ENCODE peak calls at places on chromosomes 6 and 20, in ten cellular contexts. V is choroid plexus epithelial cell; G is activated CD8-positive, alpha-beta T cell treated with anti-CD3 and anti-CD28 coated beads for 36 hours; Y is mammary epithelial cell; I is right atrium auricular region; E is CD4-positive, alpha-beta T cell; M is heart left ventricle; O is D721Med; Q is fibroblast of lung; A is ovary. R is an unnamed sample.
A peak's percentile ranks its signal among the peaks of the same experiment; 100 is the strongest.

GRCh38 chr20:47343007-47343472 is 13.5 kb downstream of the ZMYND8 start:
- DNase-seq in E (no peak), I (no peak), Q (peak; percentile 91), Y (no peak), G (no peak), A (no peak), O (no peak), M (no peak), V (peak; percentile 59), R (no peak)

GRCh38 chr20:45010399-45010828 is 44.1 kb downstream of the STK4 start:
- DNase-seq in Y (peak; percentile 90), E (no peak), G (no peak), V (peak; percentile 46), M (no peak), A (no peak), I (no peak), O (no peak), Q (peak; percentile 39), R (no peak)

GRCh38 chr20:61435823-61436220 is 183.8 kb downstream of the CDH4 start:
- DNase-seq in E (no peak), A (no peak), M (no peak), Y (no peak), O (no peak), V (no peak), I (no peak), Q (no peak), G (no peak), R (no peak)

GRCh38 chr20:560680-561079 is 17.1 kb upstream of the CSNK2A1 start:
- DNase-seq in E (no peak), Q (no peak), A (no peak), V (no peak), M (no peak), O (no peak), Y (no peak), I (no peak), G (no peak), R (no peak)

GRCh38 chr6:119647309-119647708 is 297.7 kb upstream of the MAN1A1 start:
- DNase-seq in I (no peak), Y (no peak), G (no peak), A (no peak), M (no peak), E (no peak), Q (no peak), V (peak; percentile 4), O (no peak), R (no peak)

GRCh38 chr6:3229566-3230274 is 2.3 kb upstream of the TUBB2B start:
- DNase-seq in E (no peak), O (no peak), G (peak; percentile 57), I (no peak), A (no peak), M (no peak), Y (no peak), Q (no peak), V (no peak), R (no peak)

GRCh38 chr6:106488494-106489369 is 128.2 kb downstream of the CRYBG1 start:
- DNase-seq in M (no peak), G (no peak), I (no peak), E (no peak), Q (no peak), V (no peak), O (no peak), Y (peak; percentile 50), A (no peak), R (no peak)

GRCh38 chr6:116278853-116279231 is 888 bp downstream of the TSPYL1 start:
- DNase-seq in O (no peak), E (peak; percentile 32), A (peak; percentile 86), G (peak; percentile 30), I (no peak), M (peak; percentile 79), V (no peak), Y (no peak), Q (peak; percentile 58), R (no peak)

GRCh38 chr6:28380381-28380780 is 19.2 kb downstream of the ZSCAN12 start:
- DNase-seq in A (no peak), E (no peak), Y (no peak), G (no peak), O (no peak), M (no peak), I (no peak), V (no peak), Q (no peak), R (no peak)

GRCh38 chr6:111788779-111789276 is 84.4 kb downstream of the FYN start:
- DNase-seq in V (no peak), A (no peak), Y (no peak), I (no peak), M (no peak), E (no peak), Q (no peak), G (no peak), O (no peak), R (no peak)

GRCh38 chr6:46347669-46348068 is 143.6 kb downstream of the RCAN2 start:
- DNase-seq in A (no peak), Q (no peak), O (no peak), M (no peak), G (no peak), E (no peak), I (no peak), Y (no peak), V (peak; percentile 15), R (no peak)

GRCh38 chr20:25318471-25319240 is 70.8 kb downstream of the PYGB start:
- DNase-seq in G (no peak), A (no peak), E (no peak), M (no peak), Y (no peak), I (no peak), V (no peak), Q (no peak), O (no peak), R (no peak)

GRCh38 chr6:100512203-100512862 is 47.6 kb upstream of the SIM1 start:
- DNase-seq in O (no peak), V (peak; percentile 76), G (no peak), M (no peak), I (no peak), E (no peak), Y (peak; percentile 20), A (no peak), Q (peak; percentile 9), R (no peak)

GRCh38 chr6:108116781-108117426 is 42.4 kb upstream of the OSTM1 start:
- DNase-seq in O (no peak), V (no peak), M (no peak), I (no peak), G (no peak), Y (no peak), A (no peak), Q (no peak), E (no peak), R (no peak)

GRCh38 chr6:117072134-117072533 is 193.2 kb upstream of the VGLL2 start:
- DNase-seq in M (peak; percentile 52), V (no peak), A (no peak), Y (peak; percentile 14), E (no peak), O (no peak), G (no peak), Q (no peak), I (no peak), R (peak; percentile 31)

GRCh38 chr6:43972179-43972914 is 154.9 kb downstream of the MRPL14 start:
- DNase-seq in Y (peak; percentile 47), O (no peak), M (no peak), G (no peak), Q (peak; percentile 62), I (no peak), V (no peak), A (no peak), E (no peak), R (no peak)

GRCh38 chr6:2244261-2245102 is 923 bp downstream of the GMDS start:
- DNase-seq in O (no peak), I (no peak), V (no peak), A (no peak), G (no peak), Y (peak; percentile 41), M (no peak), E (peak; percentile 9), Q (no peak), R (peak; percentile 37)

GRCh38 chr20:20548527-20549266 is 163.7 kb downstream of the RALGAPA2 start:
- DNase-seq in G (no peak), V (no peak), E (no peak), O (no peak), Q (no peak), I (no peak), M (no peak), A (no peak), Y (peak; percentile 93), R (peak; percentile 1)

GRCh38 chr20:7161690-7162089 is 394.2 kb downstream of the BMP2 start:
- DNase-seq in O (no peak), V (peak; percentile 67), E (no peak), I (no peak), A (no peak), Q (peak; percentile 24), G (peak; percentile 1), M (no peak), Y (peak; percentile 25), R (peak; percentile 13)
- TF ChIP-seq CTCF in O (peak; percentile 40), V (peak; percentile 72), E (no peak), I (peak; percentile 52), A (no peak), Q (no peak), G (no peak), M (peak; percentile 36), Y (peak; percentile 65), R (no peak)

DNA sequence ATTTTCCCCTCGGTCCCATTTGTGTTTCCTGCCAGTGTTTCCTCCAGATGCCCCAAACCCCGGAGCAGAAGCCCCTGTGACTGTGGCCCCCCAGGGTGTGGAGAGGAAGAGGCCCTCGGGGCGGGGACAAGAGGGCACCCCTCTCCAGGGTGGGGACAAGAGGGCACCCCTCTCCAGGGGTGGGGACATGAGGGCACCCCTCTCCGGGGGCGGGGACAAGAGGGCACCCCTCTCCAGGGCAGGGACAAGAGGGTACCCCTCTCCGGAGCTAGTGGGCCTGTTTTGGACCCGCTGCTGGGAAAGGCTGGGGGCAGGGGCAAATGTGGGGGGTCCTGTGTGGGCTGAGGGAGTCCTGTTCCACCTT is 13.2 kb downstream of the MYT1 start:
- DNase-seq in G (no peak), Q (no peak), Y (no peak), I (no peak), E (no peak), V (no peak), O (no peak), A (no peak), M (no peak), R (no peak)
- TF ChIP-seq CTCF in G (no peak), Q (no peak), Y (no peak), I (no peak), E (no peak), V (no peak), O (no peak), A (no peak), M (no peak), R (no peak)

GRCh38 chr6:139367810-139368321 is 6.6 kb downstream of the CITED2 start:
- DNase-seq in O (no peak), Y (no peak), M (no peak), V (peak; percentile 58), G (no peak), E (no peak), A (no peak), Q (no peak), I (no peak), R (no peak)
- TF ChIP-seq CTCF in O (no peak), Y (no peak), M (no peak), V (peak; percentile 12), G (no peak), E (no peak), A (no peak), Q (no peak), I (no peak), R (no peak)

GRCh38 chr6:11700118-11700718 is 78.4 kb downstream of the ADTRP start:
- DNase-seq in O (no peak), V (peak; percentile 81), A (no peak), E (no peak), I (no peak), G (peak; percentile 39), Q (peak; percentile 83), M (no peak), Y (peak; percentile 29), R (no peak)
- TF ChIP-seq CTCF in O (peak; percentile 44), V (peak; percentile 59), A (no peak), E (peak; percentile 67), I (peak; percentile 63), G (peak; percentile 42), Q (no peak), M (peak; percentile 47), Y (peak; percentile 58), R (no peak)